ENCODE peak calls at places on chromosomes 6 and 20, in five cellular contexts. N is WTC11, Q is HepG2, T is K562, U is GM12878. R is an unnamed sample.

GRCh38 chr20:24484081-24484450 is 14.6 kb downstream of the SYNDIG1 start:
- DNase-seq in Q (no peak), U (no peak), T (no peak), N (no peak), R (no peak)

GRCh38 chr6:47097092-47097945 is 55.2 kb upstream of the ADGRF1 start:
- DNase-seq in Q (peak; percentile 89), U (peak; percentile 3), T (peak; percentile 58), N (peak; percentile 58), R (peak; percentile 53)

GRCh38 chr20:37524221-37524700 is 3.2 kb downstream of the NNAT start:
- DNase-seq in N (no peak), U (no peak), Q (no peak), T (no peak), R (no peak)

GRCh38 chr6:101013612-101014195 is 132.6 kb upstream of the ASCC3 start:
- DNase-seq in Q (no peak), U (no peak), N (no peak), T (no peak), R (no peak)

GRCh38 chr6:134323698-134324097 is 5.8 kb upstream of the SGK1 start:
- DNase-seq in N (no peak), Q (no peak), T (no peak), U (no peak), R (no peak)

GRCh38 chr6:148513145-148514071 is 170.8 kb downstream of the SASH1 start:
- DNase-seq in T (no peak), Q (no peak), N (no peak), U (no peak), R (no peak)

GRCh38 chr6:7107578-7108195 is at the start of gene RREB1:
- DNase-seq in N (peak; percentile 38), Q (peak; percentile 67), U (no peak), T (peak; percentile 93), R (peak; percentile 74)

GRCh38 chr6:140744648-140745320 is 1370.3 kb upstream of the CITED2 start:
- DNase-seq in N (no peak), U (no peak), T (no peak), Q (no peak), R (no peak)

GRCh38 chr6:54060286-54060685 is 51.0 kb upstream of the MLIP start:
- DNase-seq in N (no peak), U (no peak), Q (no peak), T (no peak), R (no peak)

GRCh38 chr20:47067776-47068175 is 173.1 kb downstream of the EYA2 start:
- DNase-seq in U (no peak), Q (no peak), T (no peak), N (no peak), R (no peak)

GRCh38 chr6:137016366-137016765 is 28.4 kb downstream of the IL20RA start:
- DNase-seq in U (no peak), T (no peak), N (no peak), Q (no peak), R (no peak)

GRCh38 chr6:112931835-112932234 is 584.7 kb downstream of the RFPL4B start:
- DNase-seq in T (no peak), U (no peak), Q (no peak), N (no peak), R (no peak)

GRCh38 chr6:54037277-54037779 is 73.9 kb upstream of the MLIP start:
- DNase-seq in N (no peak), Q (peak; percentile 70), U (no peak), T (no peak), R (no peak)

GRCh38 chr6:1786455-1787108 is 176.9 kb downstream of the FOXC1 start:
- DNase-seq in T (no peak), N (no peak), U (peak; percentile 60), Q (no peak), R (no peak)

GRCh38 chr6:100704941-100705340 is 176.2 kb downstream of the ASCC3 start:
- DNase-seq in U (no peak), T (no peak), Q (no peak), N (no peak), R (no peak)

GRCh38 chr6:112839525-112839961 is 492.4 kb downstream of the RFPL4B start:
- DNase-seq in U (no peak), N (no peak), Q (no peak), T (no peak), R (no peak)

GRCh38 chr20:40519928-40520327 is 169.1 kb downstream of the MAFB start:
- DNase-seq in Q (no peak), T (no peak), U (no peak), N (no peak), R (no peak)

GRCh38 chr6:56795852-56796532 is 153.3 kb upstream of the DST start:
- DNase-seq in U (no peak), Q (no peak), N (no peak), T (no peak), R (no peak)

GRCh38 chr6:159762681-159763293 is 942 bp downstream of the ACAT2 start:
- DNase-seq in T (peak; percentile 55), N (no peak), U (no peak), Q (peak; percentile 74), R (no peak)

GRCh38 chr6:19943042-19943441 is 105.9 kb downstream of the ID4 start:
- DNase-seq in N (no peak), U (no peak), Q (no peak), T (no peak), R (no peak)

GRCh38 chr6:34513628-34514027 is 42.5 kb downstream of the SPDEF start:
- DNase-seq in U (no peak), T (peak; percentile 55), Q (no peak), N (no peak), R (no peak)

GRCh38 chr6:152026291-152026690 is 218.8 kb downstream of the ESR1 start:
- DNase-seq in N (no peak), T (no peak), Q (no peak), U (no peak), R (no peak)

GRCh38 chr6:89146748-89147715 is 1.2 kb downstream of the PM20D2 start:
- DNase-seq in T (no peak), U (no peak), N (peak; percentile 46), Q (peak; percentile 35), R (no peak)

GRCh38 chr20:38752029-38752428 is 3.8 kb downstream of the ACTR5 start:
- DNase-seq in N (no peak), T (no peak), U (no peak), Q (no peak), R (no peak)
- TF ChIP-seq ATF2 in N (no peak), T (no peak), U (no peak), Q (no peak), R (no peak)

GRCh38 chr6:37735722-37736121 is 38.0 kb upstream of the MDGA1 start:
- DNase-seq in Q (no peak), T (no peak), N (no peak), U (no peak), R (no peak)

GRCh38 chr6:37732688-37733087 is 35.0 kb upstream of the MDGA1 start:
- DNase-seq in Q (no peak), N (peak; percentile 55), T (peak; percentile 36), U (no peak), R (peak; percentile 77)

GRCh38 chr6:37725967-37726366 is 28.3 kb upstream of the MDGA1 start:
- DNase-seq in N (no peak), Q (no peak), T (no peak), U (no peak), R (no peak)

GRCh38 chr6:37731888-37732287 is 34.2 kb upstream of the MDGA1 start:
- DNase-seq in N (peak; percentile 31), U (peak; percentile 39), T (peak; percentile 78), Q (no peak), R (no peak)
- TF ChIP-seq ATF2 in N (no peak), U (no peak), T (no peak), Q (no peak), R (no peak)

GRCh38 chr20:9407805-9408421 is 106.5 kb upstream of the LAMP5 start:
- DNase-seq in U (peak; percentile 53), T (peak; percentile 51), Q (peak; percentile 65), N (peak; percentile 73), R (peak; percentile 81)
- TF ChIP-seq ATF2 in U (no peak), T (no peak), Q (no peak), N (no peak), R (no peak)

DNA sequence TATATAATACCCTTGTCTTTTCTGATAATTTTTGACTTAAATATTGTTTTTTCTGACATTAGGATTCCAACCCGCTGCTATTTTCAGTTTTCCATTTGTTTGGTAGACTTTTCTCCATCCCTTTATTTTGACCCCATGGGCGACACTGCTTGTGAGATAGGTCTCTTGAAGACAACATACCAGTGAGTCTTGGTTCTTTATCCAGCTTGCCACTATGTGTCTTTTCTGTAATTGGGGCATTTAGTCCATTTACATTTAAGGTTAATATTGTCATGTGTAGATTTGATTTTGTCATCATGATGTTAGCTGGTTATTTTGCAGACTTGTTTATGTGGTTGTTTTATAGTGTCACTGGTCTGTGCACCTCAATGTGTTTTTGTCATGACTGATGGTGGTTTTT is 67.7 kb upstream of the IRAK1BP1 start:
- DNase-seq in Q (no peak), T (no peak), U (no peak), N (no peak), R (no peak)
- TF ChIP-seq ATF2 in Q (no peak), T (no peak), U (no peak), N (no peak), R (no peak)

GRCh38 chr20:48839083-48839482 is 11.3 kb upstream of the PREX1 start:
- DNase-seq in U (no peak), N (no peak), T (no peak), Q (no peak), R (no peak)

GRCh38 chr20:48841196-48841860 is 13.5 kb upstream of the PREX1 start:
- DNase-seq in Q (no peak), N (no peak), T (no peak), U (no peak), R (no peak)

GRCh38 chr20:48839518-48839917 is 11.7 kb upstream of the PREX1 start:
- DNase-seq in T (no peak), N (peak; percentile 44), U (no peak), Q (no peak), R (no peak)

GRCh38 chr20:48843125-48843806 is 15.5 kb upstream of the PREX1 start:
- DNase-seq in N (no peak), U (no peak), Q (no peak), T (peak; percentile 70), R (no peak)

DNA sequence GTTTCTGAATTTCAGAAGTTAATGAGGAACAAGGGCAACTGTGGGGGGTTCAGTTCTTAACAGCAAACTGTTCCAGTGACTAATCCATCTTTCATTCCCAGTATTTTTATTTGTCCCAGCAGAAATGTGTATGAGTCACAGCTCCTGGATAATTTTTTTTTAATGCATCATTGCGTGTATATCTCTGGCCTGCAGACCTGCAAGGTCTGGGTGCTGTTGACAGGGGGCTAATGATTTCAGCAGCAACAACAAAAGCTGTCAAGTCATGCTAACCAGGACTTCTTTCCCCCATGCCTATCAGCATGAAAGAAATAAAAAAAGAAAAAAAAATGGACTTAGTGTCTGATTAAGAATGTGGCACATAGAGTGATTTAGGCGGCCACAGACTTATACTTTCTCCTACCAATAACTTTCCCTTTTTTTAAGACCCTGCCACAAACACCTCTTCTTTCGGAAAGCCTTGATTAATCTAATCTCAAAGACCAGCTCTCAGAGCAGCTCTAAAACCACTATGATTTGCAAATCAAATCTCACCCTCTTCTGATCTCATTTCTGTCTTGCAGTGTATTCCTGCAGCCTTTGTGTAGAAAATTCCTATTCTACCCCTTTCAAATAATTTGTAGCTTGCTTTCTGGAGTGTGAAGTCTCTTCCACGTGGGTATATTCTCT is 14.2 kb upstream of the PREX1 start:
- DNase-seq in N (no peak), U (no peak), Q (no peak), T (peak; percentile 56), R (no peak)
- TF ChIP-seq ATF2 in N (no peak), U (no peak), Q (no peak), T (no peak), R (no peak)

R was measured in H1.